ENCODE peak calls at places on chromosome 4, in eight cellular contexts. S, H, F, Y, M, A, U and G are unnamed samples.

GRCh38 chr4:186723207-186724047 is at the start of gene FAT1:
- DNase-seq in S (peak; percentile 58), H (peak; percentile 86), F (peak; percentile 68), Y (peak; percentile 91), M (no peak), A (peak; percentile 61), U (peak; percentile 72), G (peak; percentile 83)

GRCh38 chr4:157818946-157819692 is 353.7 kb downstream of the GASK1B start:
- DNase-seq in S (no peak), H (no peak), F (no peak), Y (no peak), M (no peak), A (no peak), U (no peak), G (no peak)

GRCh38 chr4:11635336-11635735 is 206.6 kb upstream of the HS3ST1 start:
- DNase-seq in S (no peak), H (peak; percentile 93), F (peak; percentile 61), Y (no peak), M (no peak), A (no peak), U (no peak), G (no peak)

GRCh38 chr4:1635452-1635851 is 48.7 kb downstream of the FAM53A start:
- DNase-seq in S (no peak), H (peak; percentile 30), F (no peak), Y (no peak), M (no peak), A (peak; percentile 37), U (no peak), G (peak; percentile 30)

GRCh38 chr4:5572114-5572513 is 136.2 kb downstream of the EVC2 start:
- DNase-seq in S (peak; percentile 12), H (peak; percentile 30), F (no peak), Y (peak; percentile 13), M (no peak), A (no peak), U (no peak), G (peak; percentile 76)

GRCh38 chr4:48178931-48179330 is 44.9 kb upstream of the TXK start:
- DNase-seq in S (no peak), H (no peak), F (no peak), Y (no peak), M (peak; percentile 49), A (no peak), U (no peak), G (no peak)

GRCh38 chr4:174451897-174452296 is 70.4 kb downstream of the HPGD start:
- DNase-seq in S (no peak), H (no peak), F (no peak), Y (no peak), M (no peak), A (no peak), U (no peak), G (no peak)

GRCh38 chr4:180456928-180457327 is 1786.3 kb upstream of the TENM3 start:
- DNase-seq in S (no peak), H (no peak), F (no peak), Y (no peak), M (no peak), A (no peak), U (no peak), G (no peak)

GRCh38 chr4:135236035-135236434 is 1034.4 kb upstream of the PABPC4L start:
- DNase-seq in S (no peak), H (no peak), F (no peak), Y (no peak), M (no peak), A (no peak), U (no peak), G (no peak)

GRCh38 chr4:164989464-164989863 is 12.0 kb upstream of the TRIM61 start:
- DNase-seq in S (no peak), H (no peak), F (no peak), Y (no peak), M (no peak), A (no peak), U (no peak), G (no peak)

GRCh38 chr4:119731146-119731742 is 102.6 kb upstream of the PDE5A start:
- DNase-seq in S (no peak), H (no peak), F (no peak), Y (no peak), M (no peak), A (no peak), U (no peak), G (peak; percentile 62)

GRCh38 chr4:137387924-137388323 is 144.4 kb downstream of the PCDH18 start:
- DNase-seq in S (no peak), H (peak; percentile 82), F (no peak), Y (no peak), M (no peak), A (no peak), U (no peak), G (peak; percentile 77)

GRCh38 chr4:109046549-109047171 is 255.8 kb downstream of the COL25A1 start:
- DNase-seq in S (no peak), H (peak; percentile 78), F (no peak), Y (no peak), M (no peak), A (no peak), U (peak; percentile 20), G (peak; percentile 63)

GRCh38 chr4:39621582-39621981 is 17.1 kb downstream of the SMIM14 start:
- DNase-seq in S (no peak), H (peak; percentile 81), F (no peak), Y (no peak), M (no peak), A (peak; percentile 68), U (peak; percentile 76), G (peak; percentile 77)

GRCh38 chr4:139951051-139951450 is 202.9 kb downstream of the MAML3 start:
- DNase-seq in S (no peak), H (peak; percentile 74), F (no peak), Y (no peak), M (no peak), A (no peak), U (no peak), G (peak; percentile 73)

GRCh38 chr4:120964596-120964995 is 42.1 kb upstream of the PRDM5 start:
- DNase-seq in S (no peak), H (no peak), F (no peak), Y (peak; percentile 83), M (no peak), A (no peak), U (no peak), G (no peak)

GRCh38 chr4:88592600-88593448 is 544 bp downstream of the HERC3 start:
- DNase-seq in S (peak; percentile 82), H (peak; percentile 82), F (peak; percentile 86), Y (peak; percentile 78), M (peak; percentile 67), A (peak; percentile 85), U (peak; percentile 71), G (peak; percentile 71)

GRCh38 chr4:88575222-88575621 is 17.1 kb upstream of the HERC3 start:
- DNase-seq in S (no peak), H (no peak), F (no peak), Y (no peak), M (no peak), A (no peak), U (no peak), G (no peak)

GRCh38 chr4:125368684-125369083 is 53.9 kb downstream of the FAT4 start:
- DNase-seq in S (no peak), H (peak; percentile 89), F (peak; percentile 3), Y (no peak), M (no peak), A (no peak), U (no peak), G (peak; percentile 75)

GRCh38 chr4:81757706-81758105 is 286.0 kb upstream of the RASGEF1B start:
- DNase-seq in S (no peak), H (no peak), F (no peak), Y (peak; percentile 11), M (no peak), A (no peak), U (no peak), G (no peak)

GRCh38 chr4:28443371-28443770 is 1582.7 kb downstream of the STIM2 start:
- DNase-seq in S (no peak), H (no peak), F (no peak), Y (no peak), M (no peak), A (no peak), U (no peak), G (no peak)

GRCh38 chr4:61489927-61490326 is 289.8 kb downstream of the ADGRL3 start:
- DNase-seq in S (no peak), H (no peak), F (no peak), Y (no peak), M (no peak), A (no peak), U (no peak), G (no peak)
- TF ChIP-seq CTCF in S (no peak), H (no peak), F (no peak), Y (no peak), M (no peak), A (no peak), U (no peak), G (no peak)

GRCh38 chr4:130333241-130333759 is 1237.3 kb downstream of the C4orf33 start:
- DNase-seq in S (no peak), H (no peak), F (no peak), Y (no peak), M (no peak), A (no peak), U (no peak), G (no peak)

GRCh38 chr4:130335417-130336194 is 1239.7 kb downstream of the C4orf33 start:
- DNase-seq in S (no peak), H (no peak), F (no peak), Y (no peak), M (no peak), A (peak; percentile 54), U (no peak), G (no peak)

GRCh38 chr4:130336585-130337217 is 1240.7 kb downstream of the C4orf33 start:
- DNase-seq in S (no peak), H (peak; percentile 19), F (peak; percentile 22), Y (peak; percentile 23), M (peak; percentile 60), A (no peak), U (no peak), G (peak; percentile 18)
- TF ChIP-seq CTCF in S (no peak), H (peak; percentile 68), F (peak; percentile 50), Y (peak; percentile 54), M (peak; percentile 85), A (peak; percentile 25), U (no peak), G (peak; percentile 57)

GRCh38 chr4:23878912-23879732 is 10.7 kb downstream of the PPARGC1A start:
- DNase-seq in S (no peak), H (peak; percentile 87), F (no peak), Y (no peak), M (no peak), A (no peak), U (no peak), G (no peak)

GRCh38 chr4:23884261-23884660 is 5.6 kb downstream of the PPARGC1A start:
- DNase-seq in S (no peak), H (no peak), F (no peak), Y (no peak), M (no peak), A (no peak), U (no peak), G (no peak)

GRCh38 chr4:23882976-23883531 is 6.8 kb downstream of the PPARGC1A start:
- DNase-seq in S (no peak), H (peak; percentile 51), F (no peak), Y (no peak), M (no peak), A (no peak), U (no peak), G (no peak)

GRCh38 chr4:23881052-23881501 is 8.8 kb downstream of the PPARGC1A start:
- DNase-seq in S (peak; percentile 61), H (no peak), F (no peak), Y (no peak), M (no peak), A (no peak), U (no peak), G (no peak)

GRCh38 chr4:23881674-23882337 is 8.0 kb downstream of the PPARGC1A start:
- DNase-seq in S (no peak), H (no peak), F (no peak), Y (no peak), M (no peak), A (no peak), U (no peak), G (no peak)
- TF ChIP-seq CTCF in S (no peak), H (no peak), F (no peak), Y (peak; percentile 18), M (no peak), A (no peak), U (no peak), G (peak; percentile 2)

GRCh38 chr4:172147702-172148101 is 334.5 kb downstream of the GALNTL6 start:
- DNase-seq in S (no peak), H (peak; percentile 9), F (no peak), Y (no peak), M (no peak), A (no peak), U (no peak), G (peak; percentile 56)
- TF ChIP-seq CTCF in S (no peak), H (no peak), F (no peak), Y (no peak), M (no peak), A (no peak), U (no peak), G (peak; percentile 50)